ENCODE peak calls at places on chromosomes 2 and 18, in nine cellular contexts. One of them, this sample, is unnamed.

GRCh38 chr2:71460595-71461303 is 7.4 kb downstream of the DYSF start:
- DNase-seq in body of pancreas: no peak
- DNase-seq in foreskin fibroblast: no peak
- DNase-seq in A549: peak
- DNase-seq in K562: peak
- DNase-seq in Peyer's patch: no peak
- DNase-seq in AG04450: no peak
- DNase-seq in astrocyte of the cerebellum: no peak
- DNase-seq in Calu3: no peak
- DNase-seq in this sample: no peak

GRCh38 chr2:236661064-236661761 is 91.6 kb downstream of the ACKR3 start:
- DNase-seq in body of pancreas: no peak
- DNase-seq in foreskin fibroblast: no peak
- DNase-seq in A549: peak
- DNase-seq in K562: no peak
- DNase-seq in Peyer's patch: no peak
- DNase-seq in AG04450: no peak
- DNase-seq in astrocyte of the cerebellum: peak
- DNase-seq in Calu3: no peak
- DNase-seq in this sample: no peak

GRCh38 chr2:73285162-73285739 is 973 bp upstream of the FBXO41 start:
- DNase-seq in body of pancreas: no peak
- DNase-seq in foreskin fibroblast: no peak
- DNase-seq in A549: no peak
- DNase-seq in K562: no peak
- DNase-seq in Peyer's patch: no peak
- DNase-seq in AG04450: no peak
- DNase-seq in astrocyte of the cerebellum: no peak
- DNase-seq in Calu3: peak
- DNase-seq in this sample: no peak

GRCh38 chr2:178404380-178404767 is 46.6 kb downstream of the PRKRA start:
- DNase-seq in body of pancreas: no peak
- DNase-seq in foreskin fibroblast: peak
- DNase-seq in A549: no peak
- DNase-seq in K562: no peak
- DNase-seq in Peyer's patch: no peak
- DNase-seq in AG04450: peak
- DNase-seq in astrocyte of the cerebellum: no peak
- DNase-seq in Calu3: no peak
- DNase-seq in this sample: no peak

GRCh38 chr2:142557391-142557790 is 320.1 kb upstream of the KYNU start:
- DNase-seq in body of pancreas: no peak
- DNase-seq in foreskin fibroblast: no peak
- DNase-seq in A549: no peak
- DNase-seq in K562: no peak
- DNase-seq in Peyer's patch: no peak
- DNase-seq in AG04450: no peak
- DNase-seq in astrocyte of the cerebellum: no peak
- DNase-seq in Calu3: no peak
- DNase-seq in this sample: no peak

GRCh38 chr2:58834404-58834803 is 593.3 kb upstream of the FANCL start:
- DNase-seq in body of pancreas: no peak
- DNase-seq in foreskin fibroblast: peak
- DNase-seq in A549: peak
- DNase-seq in K562: peak
- DNase-seq in Peyer's patch: no peak
- DNase-seq in AG04450: no peak
- DNase-seq in astrocyte of the cerebellum: peak
- DNase-seq in Calu3: peak
- DNase-seq in this sample: no peak

GRCh38 chr2:26696352-26696816 is 3.9 kb downstream of the KCNK3 start:
- DNase-seq in body of pancreas: peak
- DNase-seq in foreskin fibroblast: peak
- DNase-seq in A549: peak
- DNase-seq in K562: no peak
- DNase-seq in Peyer's patch: no peak
- DNase-seq in AG04450: peak
- DNase-seq in astrocyte of the cerebellum: peak
- DNase-seq in Calu3: peak
- DNase-seq in this sample: no peak

GRCh38 chr2:234770081-234770506 is 181.7 kb upstream of the SH3BP4 start:
- DNase-seq in body of pancreas: no peak
- DNase-seq in foreskin fibroblast: no peak
- DNase-seq in A549: no peak
- DNase-seq in K562: no peak
- DNase-seq in Peyer's patch: no peak
- DNase-seq in AG04450: peak
- DNase-seq in astrocyte of the cerebellum: no peak
- DNase-seq in Calu3: no peak
- DNase-seq in this sample: no peak

GRCh38 chr2:168454737-168455691 is 1.1 kb upstream of the CERS6 start:
- DNase-seq in body of pancreas: no peak
- DNase-seq in foreskin fibroblast: no peak
- DNase-seq in A549: peak
- DNase-seq in K562: no peak
- DNase-seq in Peyer's patch: no peak
- DNase-seq in AG04450: no peak
- DNase-seq in astrocyte of the cerebellum: no peak
- DNase-seq in Calu3: no peak
- DNase-seq in this sample: no peak

GRCh38 chr2:241130316-241130715 is 19.0 kb downstream of the PASK start:
- DNase-seq in body of pancreas: no peak
- DNase-seq in foreskin fibroblast: no peak
- DNase-seq in A549: no peak
- DNase-seq in K562: no peak
- DNase-seq in Peyer's patch: no peak
- DNase-seq in AG04450: no peak
- DNase-seq in astrocyte of the cerebellum: no peak
- DNase-seq in Calu3: no peak
- DNase-seq in this sample: no peak

GRCh38 chr2:190961918-190962487 is 52.0 kb downstream of the STAT1 start:
- DNase-seq in body of pancreas: no peak
- DNase-seq in foreskin fibroblast: peak
- DNase-seq in A549: no peak
- DNase-seq in K562: no peak
- DNase-seq in Peyer's patch: no peak
- DNase-seq in AG04450: no peak
- DNase-seq in astrocyte of the cerebellum: no peak
- DNase-seq in Calu3: no peak
- DNase-seq in this sample: no peak

GRCh38 chr18:63180333-63180732 is 139.2 kb downstream of the BCL2 start:
- DNase-seq in body of pancreas: no peak
- DNase-seq in foreskin fibroblast: no peak
- DNase-seq in A549: no peak
- DNase-seq in K562: no peak
- DNase-seq in Peyer's patch: no peak
- DNase-seq in AG04450: no peak
- DNase-seq in astrocyte of the cerebellum: no peak
- DNase-seq in Calu3: no peak
- DNase-seq in this sample: no peak

GRCh38 chr2:127637236-127637630 is 8.7 kb upstream of the GPR17 start:
- DNase-seq in body of pancreas: no peak
- DNase-seq in foreskin fibroblast: no peak
- DNase-seq in A549: no peak
- DNase-seq in K562: no peak
- DNase-seq in Peyer's patch: no peak
- DNase-seq in AG04450: no peak
- DNase-seq in astrocyte of the cerebellum: no peak
- DNase-seq in Calu3: no peak
- DNase-seq in this sample: no peak

GRCh38 chr2:96823203-96823602 is 7.1 kb downstream of the CNNM3 start:
- DNase-seq in body of pancreas: no peak
- DNase-seq in foreskin fibroblast: no peak
- DNase-seq in A549: no peak
- DNase-seq in K562: no peak
- DNase-seq in Peyer's patch: no peak
- DNase-seq in AG04450: no peak
- DNase-seq in astrocyte of the cerebellum: no peak
- DNase-seq in Calu3: no peak
- DNase-seq in this sample: no peak

GRCh38 chr18:61949946-61950345 is 57.1 kb upstream of the RNF152 start:
- DNase-seq in body of pancreas: no peak
- DNase-seq in foreskin fibroblast: no peak
- DNase-seq in A549: no peak
- DNase-seq in K562: no peak
- DNase-seq in Peyer's patch: no peak
- DNase-seq in AG04450: peak
- DNase-seq in astrocyte of the cerebellum: no peak
- DNase-seq in Calu3: no peak
- DNase-seq in this sample: no peak

GRCh38 chr18:13584826-13585225 is 141.5 kb downstream of the FAM210A start:
- DNase-seq in body of pancreas: no peak
- DNase-seq in foreskin fibroblast: no peak
- DNase-seq in A549: no peak
- DNase-seq in K562: no peak
- DNase-seq in Peyer's patch: no peak
- DNase-seq in AG04450: no peak
- DNase-seq in astrocyte of the cerebellum: no peak
- DNase-seq in Calu3: no peak
- DNase-seq in this sample: no peak

GRCh38 chr2:151030663-151031230 is 230.9 kb downstream of the RBM43 start:
- DNase-seq in body of pancreas: no peak
- DNase-seq in foreskin fibroblast: no peak
- DNase-seq in A549: peak
- DNase-seq in K562: no peak
- DNase-seq in Peyer's patch: no peak
- DNase-seq in AG04450: no peak
- DNase-seq in astrocyte of the cerebellum: no peak
- DNase-seq in Calu3: no peak
- DNase-seq in this sample: no peak
- TF ChIP-seq CTCF in body of pancreas: no peak
- TF ChIP-seq CTCF in foreskin fibroblast: peak
- TF ChIP-seq CTCF in A549: peak
- TF ChIP-seq CTCF in K562: peak
- TF ChIP-seq CTCF in Peyer's patch: no peak
- TF ChIP-seq CTCF in AG04450: peak
- TF ChIP-seq CTCF in astrocyte of the cerebellum: peak
- TF ChIP-seq CTCF in Calu3: peak
- TF ChIP-seq CTCF in this sample: no peak

DNA sequence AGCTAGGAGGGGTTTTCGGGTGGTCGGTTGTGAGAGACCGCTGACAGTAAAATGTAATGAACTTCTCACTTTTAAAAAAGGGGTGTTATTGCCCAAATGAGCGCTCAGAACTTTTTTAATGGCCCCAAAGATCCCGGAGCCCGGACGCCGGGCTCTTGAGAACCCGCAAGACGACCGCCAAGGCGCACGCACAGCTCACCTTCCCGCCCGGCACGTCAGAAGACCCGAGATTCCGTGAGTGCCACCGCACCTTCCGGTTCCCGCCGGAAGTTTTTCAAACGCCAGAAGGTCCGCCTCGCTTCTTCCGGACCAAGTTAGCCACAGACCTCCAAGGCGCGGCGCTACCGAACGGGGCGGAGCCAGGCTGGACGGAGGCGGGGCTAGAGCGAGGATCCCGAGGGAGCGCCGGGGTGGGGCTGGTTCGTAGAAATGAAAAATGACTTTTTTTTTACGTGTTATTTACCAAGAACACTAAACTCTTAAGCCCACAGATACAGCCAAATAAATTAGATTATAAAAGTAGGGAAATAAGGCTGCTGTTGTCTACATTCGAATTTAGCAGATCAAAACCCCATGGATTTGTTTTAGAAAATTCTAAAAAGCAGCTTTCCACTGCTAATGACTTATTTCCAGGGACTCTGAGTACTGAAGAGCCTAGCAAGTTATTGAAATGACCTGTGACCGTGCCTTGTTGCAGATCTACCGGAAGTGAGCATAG is at the start of gene SRBD1:
- DNase-seq in body of pancreas: peak
- DNase-seq in foreskin fibroblast: peak
- DNase-seq in A549: peak
- DNase-seq in K562: peak
- DNase-seq in Peyer's patch: peak
- DNase-seq in AG04450: peak
- DNase-seq in astrocyte of the cerebellum: peak
- DNase-seq in Calu3: peak
- DNase-seq in this sample: peak
- TF ChIP-seq CTCF in body of pancreas: peak
- TF ChIP-seq CTCF in foreskin fibroblast: no peak
- TF ChIP-seq CTCF in A549: no peak
- TF ChIP-seq CTCF in K562: no peak
- TF ChIP-seq CTCF in Peyer's patch: no peak
- TF ChIP-seq CTCF in AG04450: no peak
- TF ChIP-seq CTCF in astrocyte of the cerebellum: no peak
- TF ChIP-seq CTCF in Calu3: no peak
- TF ChIP-seq CTCF in this sample: no peak

GRCh38 chr18:44974174-44974573 is 293.5 kb downstream of the SETBP1 start:
- DNase-seq in body of pancreas: no peak
- DNase-seq in foreskin fibroblast: no peak
- DNase-seq in A549: no peak
- DNase-seq in K562: no peak
- DNase-seq in Peyer's patch: no peak
- DNase-seq in AG04450: no peak
- DNase-seq in astrocyte of the cerebellum: no peak
- DNase-seq in Calu3: no peak
- DNase-seq in this sample: no peak

GRCh38 chr18:44969214-44969842 is 288.6 kb downstream of the SETBP1 start:
- DNase-seq in body of pancreas: no peak
- DNase-seq in foreskin fibroblast: no peak
- DNase-seq in A549: no peak
- DNase-seq in K562: no peak
- DNase-seq in Peyer's patch: no peak
- DNase-seq in AG04450: no peak
- DNase-seq in astrocyte of the cerebellum: peak
- DNase-seq in Calu3: no peak
- DNase-seq in this sample: no peak

GRCh38 chr18:44977856-44978255 is 297.2 kb downstream of the SETBP1 start:
- DNase-seq in body of pancreas: no peak
- DNase-seq in foreskin fibroblast: no peak
- DNase-seq in A549: no peak
- DNase-seq in K562: no peak
- DNase-seq in Peyer's patch: no peak
- DNase-seq in AG04450: no peak
- DNase-seq in astrocyte of the cerebellum: no peak
- DNase-seq in Calu3: no peak
- DNase-seq in this sample: no peak

GRCh38 chr18:44968336-44968735 is 287.6 kb downstream of the SETBP1 start:
- DNase-seq in body of pancreas: peak
- DNase-seq in foreskin fibroblast: no peak
- DNase-seq in A549: no peak
- DNase-seq in K562: no peak
- DNase-seq in Peyer's patch: no peak
- DNase-seq in AG04450: no peak
- DNase-seq in astrocyte of the cerebellum: no peak
- DNase-seq in Calu3: no peak
- DNase-seq in this sample: no peak

GRCh38 chr18:44973282-44973681 is 292.6 kb downstream of the SETBP1 start:
- DNase-seq in body of pancreas: no peak
- DNase-seq in foreskin fibroblast: no peak
- DNase-seq in A549: peak
- DNase-seq in K562: no peak
- DNase-seq in Peyer's patch: no peak
- DNase-seq in AG04450: no peak
- DNase-seq in astrocyte of the cerebellum: no peak
- DNase-seq in Calu3: no peak
- DNase-seq in this sample: no peak
- TF ChIP-seq CTCF in body of pancreas: no peak
- TF ChIP-seq CTCF in foreskin fibroblast: peak
- TF ChIP-seq CTCF in A549: no peak
- TF ChIP-seq CTCF in K562: no peak
- TF ChIP-seq CTCF in Peyer's patch: peak
- TF ChIP-seq CTCF in AG04450: peak
- TF ChIP-seq CTCF in astrocyte of the cerebellum: peak
- TF ChIP-seq CTCF in Calu3: no peak
- TF ChIP-seq CTCF in this sample: peak

GRCh38 chr2:205193829-205194228 is 488.5 kb upstream of the NRP2 start:
- DNase-seq in body of pancreas: no peak
- DNase-seq in foreskin fibroblast: no peak
- DNase-seq in A549: no peak
- DNase-seq in K562: no peak
- DNase-seq in Peyer's patch: no peak
- DNase-seq in AG04450: no peak
- DNase-seq in astrocyte of the cerebellum: no peak
- DNase-seq in Calu3: no peak
- DNase-seq in this sample: no peak
- TF ChIP-seq CTCF in body of pancreas: no peak
- TF ChIP-seq CTCF in foreskin fibroblast: no peak
- TF ChIP-seq CTCF in A549: no peak
- TF ChIP-seq CTCF in K562: no peak
- TF ChIP-seq CTCF in Peyer's patch: no peak
- TF ChIP-seq CTCF in AG04450: no peak
- TF ChIP-seq CTCF in astrocyte of the cerebellum: no peak
- TF ChIP-seq CTCF in Calu3: no peak
- TF ChIP-seq CTCF in this sample: no peak

This sample was measured in AG09319.